ENCODE peak calls at places on chromosome 21, in six cellular contexts. Q, E, J, L, V and H are unnamed samples.
A peak's percentile ranks its signal among the peaks of the same experiment; 100 is the strongest.

GRCh38 chr21:46421191-46421750 is 37.4 kb upstream of the DIP2A start:
- DNase-seq in Q (no peak), E (no peak), J (no peak), L (no peak), V (no peak), H (no peak)

GRCh38 chr21:14918542-14918941 is 146.3 kb downstream of the NRIP1 start:
- DNase-seq in Q (no peak), E (no peak), J (no peak), L (no peak), V (no peak), H (no peak)

GRCh38 chr21:39088831-39089380 is 94.3 kb downstream of the PSMG1 start:
- DNase-seq in Q (no peak), E (no peak), J (peak; percentile 46), L (no peak), V (no peak), H (peak; percentile 84)

GRCh38 chr21:28714795-28715464 is 277.7 kb downstream of the LTN1 start:
- DNase-seq in Q (no peak), E (no peak), J (no peak), L (no peak), V (peak; percentile 46), H (no peak)

GRCh38 chr21:45615145-45615711 is 28.3 kb upstream of the PCBP3 start:
- DNase-seq in Q (no peak), E (no peak), J (no peak), L (peak; percentile 46), V (no peak), H (no peak)

GRCh38 chr21:33734326-33734725 is 92.0 kb downstream of the ITSN1 start:
- DNase-seq in Q (no peak), E (no peak), J (no peak), L (no peak), V (peak; percentile 6), H (no peak)

GRCh38 chr21:44677881-44678280 is 4.1 kb downstream of the KRTAP12-1 start:
- DNase-seq in Q (no peak), E (no peak), J (no peak), L (no peak), V (no peak), H (peak; percentile 60)

GRCh38 chr21:27206368-27206982 is 239.6 kb upstream of the ADAMTS5 start:
- DNase-seq in Q (no peak), E (no peak), J (no peak), L (no peak), V (no peak), H (no peak)

GRCh38 chr21:44962481-44962966 is 22.7 kb downstream of the SLX9 start:
- DNase-seq in Q (no peak), E (peak; percentile 18), J (peak; percentile 86), L (no peak), V (peak; percentile 99), H (no peak)

GRCh38 chr21:43308101-43308500 is 118.8 kb downstream of the SIK1 start:
- DNase-seq in Q (no peak), E (no peak), J (no peak), L (peak; percentile 10), V (no peak), H (no peak)
- TF ChIP-seq CTCF in Q (no peak), E (no peak), J (no peak), L (no peak), V (no peak), H (no peak)

DNA sequence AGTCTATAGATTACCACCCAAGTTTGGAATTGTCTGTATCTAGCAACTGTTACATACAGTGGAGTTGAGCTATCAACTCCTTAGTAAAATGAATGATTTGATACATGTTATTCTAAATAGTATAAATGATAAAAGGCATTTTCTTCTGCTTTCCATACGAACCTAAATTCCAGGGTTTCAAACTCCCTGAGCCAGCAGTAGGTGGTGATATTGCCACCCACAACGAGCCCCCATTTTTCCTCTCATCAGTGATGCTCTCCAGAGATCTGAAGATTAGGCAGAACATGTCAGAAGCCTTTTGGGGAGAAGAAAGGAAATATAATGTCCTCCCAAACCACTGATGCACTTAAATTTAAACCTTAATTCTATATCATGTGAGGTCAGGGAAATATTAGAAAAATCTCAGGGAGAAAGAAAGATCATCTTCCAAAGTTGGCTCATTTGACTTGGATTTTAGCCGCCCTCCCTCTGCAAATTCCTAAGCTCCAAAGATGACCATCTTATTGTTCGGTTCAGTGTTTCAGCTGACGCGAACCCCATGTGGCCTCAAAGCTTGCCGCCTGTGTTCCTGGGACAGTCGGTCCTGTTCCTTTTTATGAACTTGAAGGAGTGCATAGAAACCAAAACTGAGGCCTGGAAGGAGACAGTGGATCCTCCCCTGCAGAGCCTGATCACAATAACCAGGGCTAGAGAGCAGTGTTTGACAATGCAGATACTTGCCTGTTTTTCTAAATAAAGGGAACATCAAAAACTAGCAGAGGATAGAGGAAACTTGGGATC is 2.3 kb downstream of the EVA1C start:
- DNase-seq in Q (peak; percentile 8), E (no peak), J (no peak), L (no peak), V (no peak), H (no peak)
- TF ChIP-seq CTCF in Q (no peak), E (peak; percentile 33), J (peak; percentile 78), L (peak; percentile 72), V (peak; percentile 56), H (no peak)

GRCh38 chr21:37496972-37497371 is 130.4 kb downstream of the DYRK1A start:
- DNase-seq in Q (no peak), E (no peak), J (no peak), L (no peak), V (no peak), H (no peak)
- TF ChIP-seq CTCF in Q (no peak), E (peak; percentile 33), J (peak; percentile 58), L (peak; percentile 61), V (peak; percentile 22), H (no peak)

GRCh38 chr21:40615503-40616376 is 231.2 kb downstream of the DSCAM start:
- DNase-seq in Q (no peak), E (no peak), J (peak; percentile 71), L (no peak), V (no peak), H (no peak)
- TF ChIP-seq CTCF in Q (no peak), E (no peak), J (peak; percentile 65), L (no peak), V (no peak), H (no peak)

GRCh38 chr21:36425286-36425685 is 40.1 kb downstream of the CHAF1B start:
- DNase-seq in Q (no peak), E (no peak), J (no peak), L (no peak), V (peak; percentile 46), H (no peak)

GRCh38 chr21:36422279-36423098 is 37.3 kb downstream of the CHAF1B start:
- DNase-seq in Q (peak; percentile 62), E (peak; percentile 34), J (no peak), L (no peak), V (peak; percentile 21), H (no peak)

GRCh38 chr21:36427502-36427901 is 42.3 kb downstream of the CHAF1B start:
- DNase-seq in Q (no peak), E (no peak), J (no peak), L (no peak), V (no peak), H (no peak)

GRCh38 chr21:36423772-36424433 is 38.7 kb downstream of the CHAF1B start:
- DNase-seq in Q (no peak), E (no peak), J (no peak), L (no peak), V (no peak), H (no peak)

GRCh38 chr21:36424592-36424991 is 39.4 kb downstream of the CHAF1B start:
- DNase-seq in Q (no peak), E (no peak), J (no peak), L (no peak), V (no peak), H (no peak)
- TF ChIP-seq CTCF in Q (no peak), E (no peak), J (no peak), L (no peak), V (no peak), H (no peak)